ENCODE peak calls at places on chromosome 21, in six cellular contexts. B is CD8-positive, alpha-beta memory T cell; Y is tibial artery; X is CD4-positive, alpha-beta memory T cell; M is fibroblast of lung; I is gastrocnemius medialis. H is an unnamed sample.

GRCh38 chr21:21907271-21907670 is 909.1 kb downstream of the NCAM2 start:
- DNase-seq in B (no peak), Y (no peak), X (no peak), M (no peak), I (no peak), H (no peak)

GRCh38 chr21:15943009-15943666 is 213.4 kb downstream of the USP25 start:
- DNase-seq in B (no peak), Y (no peak), X (no peak), M (peak), I (no peak), H (no peak)

GRCh38 chr21:36188081-36188681 is 31.6 kb downstream of the DOP1B start:
- DNase-seq in B (no peak), Y (no peak), X (no peak), M (no peak), I (peak), H (no peak)

GRCh38 chr21:14482165-14482564 is 64.0 kb downstream of the SAMSN1 start:
- DNase-seq in B (no peak), Y (no peak), X (peak), M (no peak), I (peak), H (no peak)

GRCh38 chr21:34887729-34888568 is 161.2 kb downstream of the RUNX1 start:
- DNase-seq in B (peak), Y (peak), X (peak), M (peak), I (peak), H (peak)

GRCh38 chr21:21163904-21164303 is 165.7 kb downstream of the NCAM2 start:
- DNase-seq in B (no peak), Y (no peak), X (peak), M (peak), I (no peak), H (peak)

GRCh38 chr21:26801524-26801923 is 43.7 kb downstream of the ADAMTS1 start:
- DNase-seq in B (no peak), Y (no peak), X (no peak), M (peak), I (no peak), H (no peak)

GRCh38 chr21:43301424-43302355 is 125.2 kb downstream of the SIK1 start:
- DNase-seq in B (peak), Y (no peak), X (no peak), M (no peak), I (no peak), H (no peak)

GRCh38 chr21:27734146-27734545 is 767.3 kb upstream of the ADAMTS5 start:
- DNase-seq in B (no peak), Y (no peak), X (no peak), M (peak), I (no peak), H (no peak)

GRCh38 chr21:25506887-25507286 is 100.4 kb downstream of the MRPL39 start:
- DNase-seq in B (no peak), Y (no peak), X (no peak), M (peak), I (no peak), H (no peak)

GRCh38 chr21:16086936-16087335 is 357.2 kb downstream of the USP25 start:
- DNase-seq in B (no peak), Y (no peak), X (no peak), M (no peak), I (no peak), H (no peak)

GRCh38 chr21:35559128-35559831 is 501.0 kb downstream of the SETD4 start:
- DNase-seq in B (no peak), Y (no peak), X (no peak), M (peak), I (no peak), H (no peak)

GRCh38 chr21:32325706-32326105 is 27.1 kb downstream of the MRAP start:
- DNase-seq in B (no peak), Y (peak), X (no peak), M (no peak), I (no peak), H (no peak)

GRCh38 chr21:43303240-43304178 is 123.4 kb downstream of the SIK1 start:
- DNase-seq in B (peak), Y (peak), X (no peak), M (no peak), I (no peak), H (no peak)

GRCh38 chr21:22904385-22904784 is 1906.2 kb downstream of the NCAM2 start:
- DNase-seq in B (no peak), Y (no peak), X (no peak), M (no peak), I (no peak), H (peak)

GRCh38 chr21:43331962-43332458 is 94.9 kb downstream of the SIK1 start:
- DNase-seq in B (no peak), Y (peak), X (no peak), M (peak), I (no peak), H (no peak)

GRCh38 chr21:35057428-35057827 is 8.3 kb upstream of the RUNX1 start:
- DNase-seq in B (no peak), Y (no peak), X (no peak), M (no peak), I (no peak), H (no peak)

GRCh38 chr21:31729622-31730343 is 2.1 kb downstream of the SCAF4 start:
- DNase-seq in B (no peak), Y (no peak), X (no peak), M (no peak), I (no peak), H (no peak)

GRCh38 chr21:29343517-29343916 is 44.8 kb downstream of the BACH1 start:
- DNase-seq in B (no peak), Y (no peak), X (no peak), M (peak), I (no peak), H (no peak)

GRCh38 chr21:31343680-31344480 is at the start of gene TIAM1:
- DNase-seq in B (no peak), Y (peak), X (no peak), M (peak), I (peak), H (no peak)

GRCh38 chr21:37071561-37072238 is 1.2 kb downstream of the PIGP start:
- DNase-seq in B (no peak), Y (peak), X (no peak), M (peak), I (peak), H (no peak)

GRCh38 chr21:32241434-32241785 is 37.4 kb downstream of the MIS18A start:
- DNase-seq in B (no peak), Y (no peak), X (no peak), M (no peak), I (no peak), H (no peak)

GRCh38 chr21:43712268-43712942 is 6.5 kb upstream of the PDXK start:
- DNase-seq in B (no peak), Y (no peak), X (no peak), M (no peak), I (no peak), H (no peak)

GRCh38 chr21:35663856-35664606 is 396.3 kb downstream of the SETD4 start:
- DNase-seq in B (no peak), Y (no peak), X (no peak), M (no peak), I (no peak), H (no peak)

GRCh38 chr21:34813266-34813886 is 144.6 kb downstream of the CLIC6 start:
- DNase-seq in B (no peak), Y (no peak), X (no peak), M (peak), I (no peak), H (no peak)

DNA sequence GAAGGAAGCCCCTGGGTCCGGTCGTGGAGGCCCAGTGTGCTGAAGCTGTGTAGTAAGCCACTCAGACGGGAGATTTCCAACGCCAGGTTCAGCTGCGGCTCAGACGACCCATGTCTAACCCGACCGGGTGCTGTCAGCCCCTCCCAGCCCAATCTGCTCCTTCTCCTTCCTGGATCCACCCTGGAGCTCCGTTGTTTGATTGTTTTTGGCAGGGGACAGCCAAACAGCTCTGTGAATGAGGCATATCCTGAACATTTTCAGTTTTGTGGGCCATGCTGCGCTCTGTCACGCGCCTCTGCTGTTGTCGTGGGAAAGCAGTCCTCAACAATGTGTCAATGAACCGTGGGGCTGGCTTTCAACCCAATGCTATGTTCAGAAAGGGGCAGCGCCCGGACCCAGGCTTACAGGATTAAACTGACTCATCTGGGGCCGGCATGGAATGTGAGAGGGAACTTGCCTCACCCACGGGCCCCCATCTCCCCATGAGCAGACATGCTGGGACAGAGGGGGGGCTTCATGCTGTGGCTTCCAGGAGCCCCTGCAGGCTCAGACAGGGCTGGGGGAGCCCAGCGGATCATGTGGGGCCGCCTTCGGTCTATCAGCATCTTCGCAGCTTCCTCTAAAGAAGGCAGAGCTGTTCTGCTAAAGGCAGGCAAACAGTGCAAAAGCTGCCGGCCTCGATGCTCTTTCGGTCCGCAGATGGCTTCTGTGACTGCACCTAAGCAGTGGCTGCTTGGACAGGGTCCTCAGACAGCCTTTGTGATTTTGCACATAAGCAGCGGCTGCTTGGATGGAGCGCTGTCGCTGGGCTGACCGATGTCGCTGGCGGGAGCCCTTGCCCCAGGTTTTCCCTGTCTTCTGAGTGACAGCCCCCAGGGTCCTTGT is 101.7 kb downstream of the RIPK4 start:
- DNase-seq in B (no peak), Y (peak), X (no peak), M (peak), I (no peak), H (no peak)
- H3K4me3 ChIP-seq in B (no peak), Y (no peak), X (no peak), M (no peak), I (no peak), H (no peak)

DNA sequence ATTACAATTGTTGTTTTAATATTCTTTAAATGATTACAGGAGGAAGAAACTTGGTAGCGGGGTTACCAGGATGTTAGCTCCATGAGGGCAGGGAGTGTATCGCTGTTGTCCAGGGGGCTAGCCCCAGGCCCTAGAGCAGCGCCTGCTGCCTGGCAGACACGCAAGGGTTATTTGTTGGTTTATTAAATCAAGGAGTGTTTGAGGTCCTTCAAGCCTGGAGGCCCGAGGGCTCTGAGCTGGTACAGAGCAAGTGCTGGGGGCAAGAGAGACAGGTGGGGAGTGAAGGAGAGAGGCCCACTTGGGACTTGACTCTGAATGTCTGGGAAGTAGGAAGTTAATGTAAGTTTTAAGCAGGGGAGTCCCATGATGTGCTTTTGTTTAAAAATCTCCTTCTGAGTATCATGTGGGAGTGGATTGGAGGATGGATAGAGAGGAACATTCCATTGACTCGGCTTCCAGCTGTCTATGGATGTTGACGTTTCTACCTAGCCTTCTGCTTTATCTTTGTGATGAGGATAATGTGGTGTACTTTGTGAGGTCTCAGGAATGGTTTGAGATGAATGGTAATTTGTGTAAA is 8.7 kb downstream of the ITSN1 start:
- DNase-seq in B (no peak), Y (no peak), X (no peak), M (no peak), I (no peak), H (no peak)
- H3K27ac ChIP-seq in B (no peak), Y (no peak), X (no peak), M (no peak), I (no peak), H (no peak)

GRCh38 chr21:38495242-38495641 is 3.0 kb downstream of the ERG start:
- DNase-seq in B (no peak), Y (no peak), X (no peak), M (no peak), I (no peak), H (no peak)

GRCh38 chr21:38500073-38500472 is 1.8 kb upstream of the ERG start:
- DNase-seq in B (no peak), Y (no peak), X (no peak), M (no peak), I (no peak), H (no peak)

GRCh38 chr21:38499296-38499695 is 1.0 kb upstream of the ERG start:
- DNase-seq in B (no peak), Y (no peak), X (no peak), M (no peak), I (no peak), H (no peak)

GRCh38 chr21:38496224-38496623 is 2.1 kb downstream of the ERG start:
- DNase-seq in B (no peak), Y (no peak), X (no peak), M (no peak), I (no peak), H (no peak)

DNA sequence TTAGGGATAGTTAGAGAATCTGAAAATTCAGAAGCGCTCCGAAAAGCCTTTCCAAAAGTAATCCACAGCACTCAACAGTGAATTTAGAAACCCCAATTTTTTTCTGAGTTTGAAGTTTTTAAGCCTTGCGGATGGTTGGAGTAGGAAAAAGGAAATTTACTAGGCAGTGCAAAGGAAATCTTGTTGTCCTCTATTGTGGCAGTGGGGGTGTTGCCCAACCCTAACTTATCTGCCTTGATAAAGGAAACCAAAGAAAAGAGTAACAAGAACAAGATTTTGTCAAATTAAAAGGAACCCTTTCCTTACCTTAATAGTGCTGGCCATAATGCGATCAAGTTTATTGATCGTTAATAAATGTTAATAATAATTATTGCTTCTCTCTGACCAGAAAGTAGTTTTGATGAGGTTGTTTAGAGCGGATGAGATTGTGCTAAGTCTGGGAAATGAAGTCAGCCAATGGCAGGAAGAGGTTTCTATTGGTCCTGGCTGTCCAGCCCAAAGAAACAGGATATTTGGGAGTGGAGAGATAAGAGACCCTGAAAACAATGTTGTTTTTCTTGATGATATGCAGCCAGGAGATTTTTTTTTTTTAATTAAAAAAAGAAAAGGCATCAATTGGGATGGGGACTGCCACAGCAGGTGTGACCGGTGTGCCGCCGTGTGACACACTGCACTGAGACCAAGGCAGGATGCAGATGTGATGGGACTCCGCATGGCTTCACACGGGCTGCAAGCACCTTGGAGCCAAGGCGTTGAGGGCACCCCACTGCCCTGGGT is at the start of gene ERG:
- DNase-seq in B (no peak), Y (no peak), X (no peak), M (no peak), I (no peak), H (no peak)
- H3K4me3 ChIP-seq in B (no peak), Y (peak), X (no peak), M (no peak), I (peak), H (no peak)

DNA sequence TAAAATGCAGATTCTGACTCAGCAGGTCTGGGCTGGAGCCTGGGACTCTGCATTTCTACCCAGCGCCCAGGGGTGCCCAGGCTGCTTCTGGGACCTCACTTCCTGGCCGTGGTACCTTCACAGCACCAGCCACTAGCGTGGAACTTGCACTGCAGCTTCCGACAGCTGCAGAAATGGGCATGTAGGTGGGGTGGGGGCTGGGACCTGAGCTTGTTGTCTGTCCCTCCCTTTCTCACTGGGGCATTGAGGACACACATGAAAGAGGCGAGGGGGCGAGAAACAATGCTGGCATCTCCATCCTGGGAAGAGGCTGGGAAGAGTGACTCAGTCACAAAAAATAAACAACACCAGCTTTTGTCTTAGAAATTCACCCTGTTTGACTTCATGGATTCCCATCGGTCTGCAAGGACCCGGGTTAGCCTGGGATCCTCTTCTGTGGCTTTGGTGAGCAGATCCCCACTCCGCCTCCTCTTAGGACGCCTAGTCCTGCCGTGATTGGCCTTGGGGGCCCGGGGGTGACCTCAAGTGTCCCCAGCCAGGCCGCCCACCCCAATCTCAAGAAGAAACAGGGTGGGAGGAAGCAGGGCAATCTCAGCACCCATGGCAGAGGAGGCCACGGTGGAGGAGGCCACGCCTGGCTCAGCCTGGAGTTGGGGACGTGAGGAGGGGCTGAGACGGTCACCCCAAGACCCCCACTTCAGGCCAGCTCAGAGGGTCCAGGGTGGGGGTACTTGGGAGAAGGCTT is 29.9 kb upstream of the POFUT2 start:
- DNase-seq in B (no peak), Y (peak), X (no peak), M (peak), I (no peak), H (no peak)
- H3K27ac ChIP-seq in B (no peak), Y (peak), X (no peak), M (peak), I (peak), H (no peak)

GRCh38 chr21:17742181-17742580 is 77.0 kb downstream of the C21orf91 start:
- DNase-seq in B (no peak), Y (no peak), X (no peak), M (no peak), I (no peak), H (no peak)

GRCh38 chr21:17742940-17743592 is 76.1 kb downstream of the C21orf91 start:
- DNase-seq in B (no peak), Y (no peak), X (no peak), M (no peak), I (no peak), H (no peak)

GRCh38 chr21:17752171-17752570 is 67.0 kb downstream of the C21orf91 start:
- DNase-seq in B (no peak), Y (no peak), X (no peak), M (no peak), I (no peak), H (no peak)

GRCh38 chr21:17745086-17745485 is 74.1 kb downstream of the C21orf91 start:
- DNase-seq in B (no peak), Y (no peak), X (no peak), M (no peak), I (no peak), H (no peak)

DNA sequence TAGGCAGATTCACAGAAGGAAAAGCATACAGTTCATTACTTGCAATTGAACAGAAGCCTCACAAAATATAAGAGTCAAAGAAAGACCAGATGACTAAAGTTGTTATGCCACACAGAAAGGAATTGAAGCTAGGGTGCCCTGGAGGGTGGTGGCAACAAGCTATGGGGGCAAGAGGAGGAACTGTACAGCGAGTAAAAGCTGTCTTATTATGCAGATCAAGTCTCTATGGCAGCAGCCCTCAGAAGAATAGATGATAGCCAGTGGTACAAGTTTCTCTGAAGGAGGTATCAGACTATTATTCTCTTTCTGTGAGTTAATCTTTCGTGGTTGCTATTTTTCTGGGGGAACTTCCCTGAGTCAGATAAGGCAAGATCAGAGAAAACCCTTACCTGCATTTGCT is 72.2 kb downstream of the C21orf91 start:
- DNase-seq in B (no peak), Y (no peak), X (no peak), M (no peak), I (no peak), H (no peak)
- H3K4me3 ChIP-seq in B (no peak), Y (no peak), X (no peak), M (no peak), I (no peak), H (no peak)

H was measured in CD8-positive, alpha-beta T cell.